ENCODE peak calls at places on chromosomes 3 and 15, in eight cellular contexts. One of them, this sample, is unnamed.

GRCh38 chr3:122392868-122393844 is 9.2 kb downstream of the FAM162A start:
- DNase-seq in dermis microvascular lymphatic vessel endothelial cell: peak
- DNase-seq in COR-L47: peak
- DNase-seq in stimulated activated CD4-positive, alpha-beta T cell treated with anti-CD3 and anti-CD28 coated beads, TNF-alpha, amount 100 ng/mL, for 24 hours: no peak
- DNase-seq in foreskin melanocyte: peak
- DNase-seq in kidney tubule cell: peak
- DNase-seq in LoVo: peak
- DNase-seq in NCI-H460: peak
- DNase-seq in this sample: no peak

GRCh38 chr15:67120839-67121540 is 55.6 kb downstream of the SMAD3 start:
- DNase-seq in dermis microvascular lymphatic vessel endothelial cell: peak
- DNase-seq in COR-L47: no peak
- DNase-seq in stimulated activated CD4-positive, alpha-beta T cell treated with anti-CD3 and anti-CD28 coated beads, TNF-alpha, amount 100 ng/mL, for 24 hours: peak
- DNase-seq in foreskin melanocyte: peak
- DNase-seq in kidney tubule cell: peak
- DNase-seq in LoVo: no peak
- DNase-seq in NCI-H460: no peak
- DNase-seq in this sample: peak

GRCh38 chr15:90062023-90062728 is 40.1 kb downstream of the IDH2 start:
- DNase-seq in dermis microvascular lymphatic vessel endothelial cell: no peak
- DNase-seq in COR-L47: peak
- DNase-seq in stimulated activated CD4-positive, alpha-beta T cell treated with anti-CD3 and anti-CD28 coated beads, TNF-alpha, amount 100 ng/mL, for 24 hours: no peak
- DNase-seq in foreskin melanocyte: no peak
- DNase-seq in kidney tubule cell: peak
- DNase-seq in LoVo: no peak
- DNase-seq in NCI-H460: no peak
- DNase-seq in this sample: no peak

GRCh38 chr3:42802876-42803799 is 1.2 kb downstream of the HIGD1A start:
- DNase-seq in dermis microvascular lymphatic vessel endothelial cell: peak
- DNase-seq in COR-L47: no peak
- DNase-seq in stimulated activated CD4-positive, alpha-beta T cell treated with anti-CD3 and anti-CD28 coated beads, TNF-alpha, amount 100 ng/mL, for 24 hours: no peak
- DNase-seq in foreskin melanocyte: no peak
- DNase-seq in kidney tubule cell: peak
- DNase-seq in LoVo: peak
- DNase-seq in NCI-H460: no peak
- DNase-seq in this sample: no peak

GRCh38 chr15:63970723-63971426 is 75.4 kb downstream of the DAPK2 start:
- DNase-seq in dermis microvascular lymphatic vessel endothelial cell: no peak
- DNase-seq in COR-L47: no peak
- DNase-seq in stimulated activated CD4-positive, alpha-beta T cell treated with anti-CD3 and anti-CD28 coated beads, TNF-alpha, amount 100 ng/mL, for 24 hours: no peak
- DNase-seq in foreskin melanocyte: no peak
- DNase-seq in kidney tubule cell: no peak
- DNase-seq in LoVo: no peak
- DNase-seq in NCI-H460: no peak
- DNase-seq in this sample: peak

GRCh38 chr3:35974872-35975271 is 335.5 kb downstream of the ARPP21 start:
- DNase-seq in dermis microvascular lymphatic vessel endothelial cell: no peak
- DNase-seq in COR-L47: no peak
- DNase-seq in stimulated activated CD4-positive, alpha-beta T cell treated with anti-CD3 and anti-CD28 coated beads, TNF-alpha, amount 100 ng/mL, for 24 hours: no peak
- DNase-seq in foreskin melanocyte: no peak
- DNase-seq in kidney tubule cell: no peak
- DNase-seq in LoVo: no peak
- DNase-seq in NCI-H460: no peak
- DNase-seq in this sample: no peak

GRCh38 chr3:61616586-61616985 is 55.2 kb downstream of the PTPRG start:
- DNase-seq in dermis microvascular lymphatic vessel endothelial cell: no peak
- DNase-seq in COR-L47: no peak
- DNase-seq in stimulated activated CD4-positive, alpha-beta T cell treated with anti-CD3 and anti-CD28 coated beads, TNF-alpha, amount 100 ng/mL, for 24 hours: no peak
- DNase-seq in foreskin melanocyte: no peak
- DNase-seq in kidney tubule cell: no peak
- DNase-seq in LoVo: no peak
- DNase-seq in NCI-H460: no peak
- DNase-seq in this sample: no peak

GRCh38 chr3:58379351-58380073 is 46.8 kb downstream of the PXK start:
- DNase-seq in dermis microvascular lymphatic vessel endothelial cell: no peak
- DNase-seq in COR-L47: no peak
- DNase-seq in stimulated activated CD4-positive, alpha-beta T cell treated with anti-CD3 and anti-CD28 coated beads, TNF-alpha, amount 100 ng/mL, for 24 hours: no peak
- DNase-seq in foreskin melanocyte: no peak
- DNase-seq in kidney tubule cell: no peak
- DNase-seq in LoVo: no peak
- DNase-seq in NCI-H460: no peak
- DNase-seq in this sample: no peak

GRCh38 chr15:65902373-65902772 is 33.1 kb downstream of the RAB11A start:
- DNase-seq in dermis microvascular lymphatic vessel endothelial cell: peak
- DNase-seq in COR-L47: no peak
- DNase-seq in stimulated activated CD4-positive, alpha-beta T cell treated with anti-CD3 and anti-CD28 coated beads, TNF-alpha, amount 100 ng/mL, for 24 hours: no peak
- DNase-seq in foreskin melanocyte: no peak
- DNase-seq in kidney tubule cell: peak
- DNase-seq in LoVo: peak
- DNase-seq in NCI-H460: no peak
- DNase-seq in this sample: peak

GRCh38 chr3:35216501-35217266 is 422.6 kb upstream of the ARPP21 start:
- DNase-seq in dermis microvascular lymphatic vessel endothelial cell: no peak
- DNase-seq in COR-L47: no peak
- DNase-seq in stimulated activated CD4-positive, alpha-beta T cell treated with anti-CD3 and anti-CD28 coated beads, TNF-alpha, amount 100 ng/mL, for 24 hours: no peak
- DNase-seq in foreskin melanocyte: no peak
- DNase-seq in kidney tubule cell: no peak
- DNase-seq in LoVo: no peak
- DNase-seq in NCI-H460: no peak
- DNase-seq in this sample: no peak